ENCODE peak calls at places on chromosome 18, in seven cellular contexts. G, P, B, X, Y, V and F are unnamed samples.

GRCh38 chr18:25365242-25365641 is 13.3 kb upstream of the ZNF521 start:
- DNase-seq in Y (no peak), P (no peak), G (no peak), X (no peak), B (no peak), V (no peak), F (no peak)

GRCh38 chr18:59005266-59005665 is 134.4 kb upstream of the SEC11C start:
- DNase-seq in X (peak; percentile 19), P (no peak), B (peak; percentile 64), G (no peak), V (no peak), Y (peak; percentile 36), F (no peak)

GRCh38 chr18:3340682-3341097 is 78.8 kb downstream of the MYL12B start:
- DNase-seq in G (no peak), P (no peak), B (peak; percentile 35), V (no peak), Y (no peak), X (no peak), F (no peak)

GRCh38 chr18:57435851-57436192 is 648 bp downstream of the ONECUT2 start:
- DNase-seq in V (no peak), X (no peak), B (no peak), G (no peak), P (no peak), Y (no peak), F (no peak)

GRCh38 chr18:70074091-70074490 is 126.4 kb upstream of the CD226 start:
- DNase-seq in B (peak; percentile 12), Y (no peak), P (no peak), G (no peak), X (no peak), V (no peak), F (no peak)

GRCh38 chr18:56470679-56471345 is 167.6 kb downstream of the TXNL1 start:
- DNase-seq in B (no peak), V (no peak), Y (no peak), P (no peak), X (no peak), G (no peak), F (no peak)

GRCh38 chr18:12838178-12838634 is 45.8 kb downstream of the PTPN2 start:
- DNase-seq in P (peak; percentile 43), B (peak; percentile 93), V (peak; percentile 31), G (peak; percentile 26), Y (peak; percentile 22), X (peak; percentile 73), F (no peak)

GRCh38 chr18:75041586-75041985 is 167.4 kb downstream of the PTGR3 start:
- DNase-seq in X (no peak), P (no peak), Y (no peak), G (no peak), V (peak; percentile 6), B (peak; percentile 49), F (no peak)

GRCh38 chr18:30999186-30999585 is 43.4 kb downstream of the DSC3 start:
- DNase-seq in V (no peak), G (no peak), X (no peak), P (no peak), B (no peak), Y (no peak), F (no peak)

GRCh38 chr18:31976242-31976641 is 33.3 kb upstream of the TRAPPC8 start:
- DNase-seq in X (no peak), B (no peak), V (no peak), Y (no peak), P (no peak), G (no peak), F (no peak)

GRCh38 chr18:48122816-48123215 is 192.4 kb upstream of the SMAD2 start:
- DNase-seq in X (no peak), V (no peak), P (no peak), B (no peak), Y (no peak), G (no peak), F (no peak)

GRCh38 chr18:56515522-56515921 is 122.9 kb downstream of the TXNL1 start:
- DNase-seq in B (peak; percentile 34), V (no peak), X (no peak), P (no peak), Y (no peak), G (no peak), F (no peak)

GRCh38 chr18:57998461-57998860 is 45.6 kb upstream of the NEDD4L start:
- DNase-seq in B (peak; percentile 66), G (no peak), X (no peak), V (no peak), P (no peak), Y (no peak), F (no peak)

GRCh38 chr18:76679877-76680276 is 142.5 kb upstream of the ZNF236 start:
- DNase-seq in G (no peak), V (no peak), Y (peak; percentile 22), P (no peak), B (no peak), X (no peak), F (no peak)

GRCh38 chr18:39675358-39675757 is 2109.8 kb upstream of the CELF4 start:
- DNase-seq in Y (no peak), P (no peak), X (no peak), G (no peak), B (peak; percentile 77), V (no peak), F (no peak)

GRCh38 chr18:2222270-2223185 is 348.8 kb downstream of the METTL4 start:
- DNase-seq in V (no peak), B (no peak), P (no peak), Y (no peak), X (peak; percentile 21), G (no peak), F (no peak)

GRCh38 chr18:2218101-2218500 is 353.2 kb downstream of the METTL4 start:
- DNase-seq in G (no peak), Y (no peak), P (no peak), V (no peak), B (no peak), X (no peak), F (no peak)

GRCh38 chr18:2223394-2223793 is 347.9 kb downstream of the METTL4 start:
- DNase-seq in B (peak; percentile 4), G (no peak), P (no peak), X (no peak), V (no peak), Y (no peak), F (no peak)

GRCh38 chr18:2223859-2224258 is 347.4 kb downstream of the METTL4 start:
- DNase-seq in B (peak; percentile 37), G (no peak), Y (no peak), X (peak; percentile 52), V (peak; percentile 24), P (no peak), F (peak; percentile 18)
- TF ChIP-seq CTCF in B (peak; percentile 49), G (peak; percentile 54), Y (peak; percentile 42), X (peak; percentile 37), V (peak; percentile 80), P (peak; percentile 36), F (peak; percentile 76)

DNA sequence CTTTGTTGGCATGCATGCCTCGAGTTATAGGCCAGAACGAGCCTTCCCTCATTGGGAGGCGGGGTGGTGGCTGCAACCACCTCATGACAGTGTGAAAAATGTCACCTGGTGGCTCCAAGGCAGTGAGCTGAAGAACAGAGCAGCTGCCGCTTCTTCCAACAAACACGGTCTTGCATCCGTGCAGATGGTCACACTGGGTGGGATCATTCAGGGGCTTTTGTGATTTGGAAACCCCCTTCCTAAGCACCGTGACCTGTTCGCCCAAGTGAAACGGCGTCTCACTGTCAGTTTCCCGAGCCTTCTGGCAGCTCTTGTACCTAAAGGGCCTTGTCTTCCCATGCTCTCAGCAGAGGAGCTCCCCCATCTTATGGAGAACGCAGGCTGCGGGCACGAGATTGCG is 159.7 kb downstream of the NAPG start:
- DNase-seq in V (peak; percentile 10), B (no peak), G (peak; percentile 26), P (peak; percentile 64), X (no peak), Y (no peak), F (no peak)
- TF ChIP-seq CTCF in V (no peak), B (no peak), G (no peak), P (no peak), X (no peak), Y (no peak), F (no peak)

DNA sequence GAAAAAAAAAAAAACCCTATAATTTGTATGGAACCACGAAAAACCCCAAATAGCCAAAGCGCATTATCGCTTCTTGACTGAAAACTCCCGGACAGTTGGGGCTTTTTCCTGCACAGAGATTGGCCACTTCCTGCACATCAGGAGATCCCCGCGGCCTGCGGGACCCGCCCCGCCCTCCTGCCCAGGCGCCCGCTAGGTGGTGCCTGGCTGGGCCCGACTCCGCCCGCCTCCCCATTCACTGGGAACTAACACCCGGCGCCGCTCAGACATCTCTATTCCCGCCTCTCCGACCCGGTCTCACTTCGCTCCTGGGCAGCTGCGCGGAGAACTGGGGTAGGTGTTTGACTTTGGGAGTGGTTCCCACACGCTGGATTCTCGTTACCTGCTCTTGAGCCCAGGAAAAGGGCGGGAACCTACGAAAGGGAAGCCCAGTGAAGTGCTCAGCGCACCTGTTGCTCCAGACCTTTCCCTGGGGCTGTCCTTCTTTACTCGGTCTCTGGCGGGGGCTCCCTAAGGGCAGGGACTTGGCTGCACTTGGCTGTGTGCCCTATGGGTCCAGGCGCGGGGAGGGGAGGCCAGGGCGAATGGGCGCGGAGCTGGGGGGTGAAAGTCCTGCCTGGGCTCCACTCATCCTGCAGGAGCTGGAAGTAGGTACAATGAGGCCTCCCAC is at the start of gene HMSD:
- DNase-seq in B (peak; percentile 42), X (peak; percentile 43), P (peak; percentile 89), G (peak; percentile 83), V (no peak), Y (no peak), F (peak; percentile 64)
- TF ChIP-seq CTCF in B (no peak), X (no peak), P (peak; percentile 68), G (peak; percentile 40), V (no peak), Y (no peak), F (peak; percentile 61)

GRCh38 chr18:55385770-55386169 is 202.2 kb downstream of the TCF4 start:
- DNase-seq in V (no peak), X (no peak), B (no peak), Y (no peak), G (no peak), P (no peak), F (no peak)

GRCh38 chr18:55382277-55382805 is 205.7 kb downstream of the TCF4 start:
- DNase-seq in V (no peak), X (no peak), P (no peak), Y (no peak), B (peak; percentile 11), G (no peak), F (no peak)

GRCh38 chr18:55386545-55386944 is 201.4 kb downstream of the TCF4 start:
- DNase-seq in V (no peak), X (no peak), P (no peak), G (no peak), Y (no peak), B (no peak), F (no peak)

GRCh38 chr18:55384115-55384514 is 203.9 kb downstream of the TCF4 start:
- DNase-seq in B (no peak), X (no peak), V (no peak), Y (no peak), G (no peak), P (no peak), F (no peak)

DNA sequence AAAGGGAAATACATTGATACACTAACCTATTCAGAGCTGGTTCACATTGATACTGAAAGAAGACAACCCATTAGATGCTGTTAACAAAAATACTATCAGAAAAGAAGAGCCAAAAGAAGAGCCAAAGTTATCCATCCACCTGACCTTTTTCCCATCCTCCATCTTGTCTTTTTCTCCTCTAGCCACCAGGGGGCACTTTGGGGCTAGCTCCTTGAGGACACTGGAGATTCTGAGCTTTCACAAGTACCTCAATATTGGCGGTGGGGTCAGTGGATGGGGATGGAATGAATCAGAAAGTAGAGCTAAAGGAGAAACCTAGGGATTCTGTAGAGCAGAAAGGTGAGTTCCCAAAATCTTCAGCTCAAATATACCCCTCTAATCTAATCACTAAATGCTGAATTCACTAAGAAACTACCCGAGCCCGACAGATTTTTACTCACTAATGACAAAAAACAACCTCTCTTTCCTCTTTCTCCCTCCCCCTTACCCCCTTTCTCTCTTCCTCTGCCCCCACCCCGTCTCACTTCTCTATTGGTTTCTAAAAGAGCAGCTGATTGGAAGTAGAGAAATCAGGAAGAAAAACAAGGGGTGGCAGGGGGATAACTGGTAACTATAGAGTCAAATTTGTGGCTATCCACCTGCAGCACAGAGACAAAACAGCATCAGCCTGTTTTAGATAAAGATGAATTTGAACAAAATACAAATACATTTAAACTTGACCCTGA is 203.3 kb downstream of the TCF4 start:
- DNase-seq in G (peak; percentile 32), B (peak; percentile 49), Y (peak; percentile 26), P (no peak), V (peak; percentile 31), X (peak; percentile 29), F (peak; percentile 22)
- TF ChIP-seq CTCF in G (peak; percentile 43), B (peak; percentile 69), Y (peak; percentile 30), P (peak; percentile 71), V (peak; percentile 75), X (no peak), F (peak; percentile 64)